ENCODE peak calls at places on chromosomes 7 and 10, in four cellular contexts. D is activated CD4-positive, alpha-beta memory T cell treated with anti-CD3 and anti-CD28 coated beads for 36 hours; N is activated T-cell treated with anti-CD3 and anti-CD28 coated beads, Interleukin-2, amount 50 U/mL, for 72 hours; Q is Calu3. O is an unnamed sample.

GRCh38 chr10:22805304-22805703 is 90.9 kb upstream of the PIP4K2A start:
- DNase-seq in D (no peak), N (no peak), Q (no peak), O (no peak)

GRCh38 chr10:72274213-72274729 is 547 bp downstream of the DDIT4 start:
- DNase-seq in D (no peak), N (no peak), Q (no peak), O (no peak)

GRCh38 chr7:130349911-130350782 is 5.5 kb downstream of the CPA5 start:
- DNase-seq in D (no peak), N (no peak), Q (no peak), O (no peak)

GRCh38 chr10:50275650-50276235 is 24.4 kb upstream of the ASAH2 start:
- DNase-seq in D (peak; percentile 57), N (peak; percentile 34), Q (peak; percentile 57), O (no peak)

GRCh38 chr10:33193057-33193866 is 141.2 kb downstream of the NRP1 start:
- DNase-seq in D (peak; percentile 84), N (peak; percentile 75), Q (peak; percentile 79), O (no peak)

GRCh38 chr7:7944619-7945282 is 23.8 kb upstream of the GLCCI1 start:
- DNase-seq in D (peak; percentile 84), N (peak; percentile 71), Q (no peak), O (no peak)

GRCh38 chr10:108112218-108112617 is 947.7 kb upstream of the SORCS1 start:
- DNase-seq in D (no peak), N (no peak), Q (no peak), O (no peak)

GRCh38 chr7:42746226-42746625 is 165.6 kb downstream of the C7orf25 start:
- DNase-seq in D (no peak), N (no peak), Q (no peak), O (no peak)

GRCh38 chr10:52526251-52526823 is 212.3 kb downstream of the DKK1 start:
- DNase-seq in D (no peak), N (no peak), Q (no peak), O (no peak)

GRCh38 chr7:77310982-77311381 is 105.2 kb downstream of the GSAP start:
- DNase-seq in D (no peak), N (no peak), Q (no peak), O (no peak)

GRCh38 chr7:141666071-141666470 is 35.9 kb downstream of the DENND11 start:
- DNase-seq in D (no peak), N (no peak), Q (no peak), O (no peak)

GRCh38 chr10:26095781-26096180 is 120.8 kb upstream of the GAD2 start:
- DNase-seq in D (no peak), N (no peak), Q (no peak), O (no peak)

GRCh38 chr7:96143495-96144259 is 178.2 kb downstream of the SLC25A13 start:
- DNase-seq in D (no peak), N (no peak), Q (no peak), O (no peak)

GRCh38 chr7:47638679-47639306 is 56.9 kb upstream of the TNS3 start:
- DNase-seq in D (no peak), N (no peak), Q (no peak), O (no peak)

GRCh38 chr10:72250666-72251065 is 23.1 kb upstream of the DDIT4 start:
- DNase-seq in D (no peak), N (no peak), Q (peak; percentile 44), O (no peak)

GRCh38 chr7:54796150-54796549 is 37.1 kb upstream of the SEC61G start:
- DNase-seq in D (no peak), N (no peak), Q (no peak), O (no peak)

GRCh38 chr10:62336404-62336803 is 37.8 kb upstream of the ZNF365 start:
- DNase-seq in D (no peak), N (no peak), Q (no peak), O (no peak)

GRCh38 chr7:158384746-158385145 is 202.9 kb downstream of the PTPRN2 start:
- DNase-seq in D (no peak), N (no peak), Q (no peak), O (no peak)

GRCh38 chr10:100508691-100509150 is 10.9 kb downstream of the SEC31B start:
- DNase-seq in D (peak; percentile 56), N (peak; percentile 68), Q (peak; percentile 27), O (no peak)

GRCh38 chr10:131085586-131085860 is 226.0 kb downstream of the TCERG1L start:
- DNase-seq in D (no peak), N (no peak), Q (no peak), O (no peak)

GRCh38 chr10:14698487-14699170 is 76.1 kb downstream of the FAM107B start:
- DNase-seq in D (no peak), N (no peak), Q (no peak), O (no peak)

GRCh38 chr7:124032369-124033092 is at the start of gene TMEM229A:
- DNase-seq in D (peak; percentile 11), N (peak; percentile 6), Q (peak; percentile 47), O (no peak)

O was measured in cerebellar nuclear complex.